ENCODE peak calls at places on chromosome 5, in five cellular contexts. C is A549, B is K562, Z is H1, O is HepG2. S is an unnamed sample.

GRCh38 chr5:126443374-126443851 is 20.2 kb downstream of the GRAMD2B start:
- DNase-seq in C (no peak), B (no peak), Z (no peak), O (peak; percentile 29), S (peak; percentile 75)

GRCh38 chr5:163489055-163489744 is 16.2 kb upstream of the MAT2B start:
- DNase-seq in C (peak; percentile 48), B (no peak), Z (peak; percentile 63), O (peak; percentile 18), S (no peak)

GRCh38 chr5:172187118-172188032 is 649 bp downstream of the STK10 start:
- DNase-seq in C (peak; percentile 58), B (peak; percentile 50), Z (peak; percentile 86), O (peak; percentile 44), S (no peak)

GRCh38 chr5:93721511-93721910 is 19.9 kb downstream of the POU5F2 start:
- DNase-seq in C (no peak), B (no peak), Z (no peak), O (peak; percentile 4), S (no peak)

GRCh38 chr5:41420509-41421067 is 89.8 kb downstream of the PLCXD3 start:
- DNase-seq in C (no peak), B (no peak), Z (no peak), O (no peak), S (no peak)

GRCh38 chr5:81760521-81760920 is 9.6 kb upstream of the SSBP2 start:
- DNase-seq in C (no peak), B (no peak), Z (no peak), O (no peak), S (no peak)

GRCh38 chr5:155147222-155147621 is 133.7 kb downstream of the KIF4B start:
- DNase-seq in C (no peak), B (peak; percentile 15), Z (no peak), O (no peak), S (no peak)

GRCh38 chr5:171712616-171713015 is 73.0 kb upstream of the SMIM23 start:
- DNase-seq in C (no peak), B (no peak), Z (no peak), O (no peak), S (no peak)

GRCh38 chr5:1498623-1499416 is 24.9 kb downstream of the LPCAT1 start:
- DNase-seq in C (no peak), B (no peak), Z (no peak), O (no peak), S (peak; percentile 90)

GRCh38 chr5:40030661-40031060 is 605.9 kb upstream of the DAB2 start:
- DNase-seq in C (no peak), B (no peak), Z (no peak), O (no peak), S (no peak)

GRCh38 chr5:124544366-124545055 is 201.9 kb downstream of the ZNF608 start:
- DNase-seq in C (no peak), B (no peak), Z (no peak), O (peak; percentile 39), S (peak; percentile 25)

GRCh38 chr5:179568731-179569130 is 18.4 kb downstream of the RUFY1 start:
- DNase-seq in C (no peak), B (no peak), Z (no peak), O (no peak), S (no peak)

GRCh38 chr5:97629281-97629680 is 446.2 kb upstream of the RIOK2 start:
- DNase-seq in C (no peak), B (no peak), Z (no peak), O (no peak), S (no peak)

GRCh38 chr5:61598140-61598539 is 266.1 kb downstream of the ZSWIM6 start:
- DNase-seq in C (no peak), B (no peak), Z (no peak), O (no peak), S (no peak)

GRCh38 chr5:150021491-150022162 is 21.1 kb downstream of the HMGXB3 start:
- DNase-seq in C (no peak), B (no peak), Z (no peak), O (no peak), S (no peak)

GRCh38 chr5:14179446-14179845 is 36.3 kb downstream of the TRIO start:
- DNase-seq in C (no peak), B (no peak), Z (no peak), O (no peak), S (no peak)

GRCh38 chr5:54470191-54470590 is 14.7 kb downstream of the HSPB3 start:
- DNase-seq in C (no peak), B (no peak), Z (no peak), O (no peak), S (no peak)

GRCh38 chr5:172133359-172134029 is 54.5 kb downstream of the STK10 start:
- DNase-seq in C (no peak), B (no peak), Z (no peak), O (no peak), S (no peak)

GRCh38 chr5:173968154-173968553 is 20.8 kb upstream of the C5orf47 start:
- DNase-seq in C (no peak), B (no peak), Z (peak; percentile 61), O (no peak), S (no peak)

GRCh38 chr5:116732591-116732990 is 158.0 kb upstream of the SEMA6A start:
- DNase-seq in C (no peak), B (no peak), Z (no peak), O (no peak), S (no peak)

GRCh38 chr5:116734717-116735072 is 160.1 kb upstream of the SEMA6A start:
- DNase-seq in C (no peak), B (no peak), Z (no peak), O (no peak), S (no peak)

GRCh38 chr5:116736671-116737070 is 162.0 kb upstream of the SEMA6A start:
- DNase-seq in C (no peak), B (no peak), Z (no peak), O (no peak), S (no peak)

GRCh38 chr5:116731432-116731831 is 156.8 kb upstream of the SEMA6A start:
- DNase-seq in C (no peak), B (no peak), Z (no peak), O (no peak), S (no peak)

GRCh38 chr5:116733995-116734716 is 159.5 kb upstream of the SEMA6A start:
- DNase-seq in C (no peak), B (no peak), Z (peak; percentile 48), O (no peak), S (no peak)
- TF ChIP-seq KDM1A in C (no peak), B (no peak), Z (no peak), O (no peak), S (no peak)

DNA sequence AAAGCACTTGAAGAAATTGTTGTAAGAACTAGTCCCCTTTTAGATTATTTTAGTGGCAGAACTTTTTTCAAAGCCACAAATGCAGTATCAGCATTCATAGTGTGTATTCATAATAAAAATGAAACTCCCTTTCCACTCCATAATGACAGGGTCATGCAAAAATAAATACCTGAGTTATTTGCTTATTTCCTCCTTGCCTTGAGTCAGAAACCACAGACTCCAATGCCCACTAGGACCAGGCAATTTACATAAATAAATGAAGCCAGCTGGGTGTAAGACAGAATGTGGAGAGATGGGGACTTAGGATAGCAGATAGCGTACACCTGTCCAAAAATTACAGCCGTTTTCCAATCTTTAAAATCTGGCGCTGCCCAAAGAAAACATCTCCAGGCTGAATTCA is 417.8 kb downstream of the TMEM161B start:
- DNase-seq in C (no peak), B (no peak), Z (no peak), O (no peak), S (peak; percentile 8)
- TF ChIP-seq KDM1A in C (no peak), B (no peak), Z (no peak), O (no peak), S (no peak)

GRCh38 chr5:140737486-140737885 is 37.2 kb downstream of the ZMAT2 start:
- DNase-seq in C (no peak), B (no peak), Z (no peak), O (no peak), S (no peak)

DNA sequence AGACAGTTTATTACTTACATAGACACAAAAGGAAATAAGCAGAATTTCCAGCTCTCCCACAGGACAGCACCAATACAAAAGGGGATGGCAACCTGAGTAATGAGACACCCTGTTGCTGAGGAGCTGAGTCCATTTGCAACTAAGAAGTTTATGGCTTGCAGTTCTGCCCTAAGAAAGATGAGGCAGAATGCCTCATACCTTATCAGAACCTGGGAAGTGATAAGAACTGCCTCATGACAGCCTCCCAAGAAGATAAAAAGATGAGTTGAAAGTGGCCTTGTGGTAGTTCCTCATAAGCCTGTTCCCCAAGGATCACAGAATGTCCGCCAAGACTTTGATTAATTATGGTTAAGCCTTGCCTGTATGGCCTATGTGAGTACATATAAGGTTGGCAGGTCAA is 41.7 kb downstream of the ZMAT2 start:
- DNase-seq in C (no peak), B (no peak), Z (no peak), O (no peak), S (no peak)
- TF ChIP-seq KDM1A in C (no peak), B (no peak), Z (no peak), O (no peak), S (no peak)

DNA sequence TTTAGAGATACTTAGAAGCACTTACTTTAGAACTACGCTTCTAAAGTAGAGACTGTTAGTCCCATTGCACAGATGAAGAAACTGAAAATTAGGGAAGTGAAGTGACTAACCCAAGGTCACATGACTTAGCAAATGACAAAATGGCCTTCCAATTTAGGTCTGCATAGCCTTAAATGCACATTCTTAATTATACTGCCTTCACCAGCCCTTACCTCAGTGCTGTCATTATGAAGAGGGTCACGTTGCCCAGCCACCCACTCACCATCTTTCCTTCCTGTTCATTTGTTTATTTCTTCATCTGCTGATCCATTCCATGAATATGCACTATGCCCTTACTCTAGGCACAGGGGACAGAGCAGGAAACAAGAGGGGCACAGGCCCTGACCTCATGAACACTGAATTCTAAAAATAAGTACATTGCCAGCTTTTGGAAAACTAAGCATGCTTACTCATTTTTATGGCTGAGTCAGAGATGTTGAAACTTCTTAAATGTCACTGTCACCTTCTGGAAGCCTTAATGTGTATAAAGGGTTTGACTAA is 8.6 kb downstream of the HAVCR2 start:
- DNase-seq in C (peak; percentile 50), B (no peak), Z (no peak), O (no peak), S (peak; percentile 11)
- TF ChIP-seq KDM1A in C (peak; percentile 27), B (no peak), Z (no peak), O (no peak), S (no peak)

DNA sequence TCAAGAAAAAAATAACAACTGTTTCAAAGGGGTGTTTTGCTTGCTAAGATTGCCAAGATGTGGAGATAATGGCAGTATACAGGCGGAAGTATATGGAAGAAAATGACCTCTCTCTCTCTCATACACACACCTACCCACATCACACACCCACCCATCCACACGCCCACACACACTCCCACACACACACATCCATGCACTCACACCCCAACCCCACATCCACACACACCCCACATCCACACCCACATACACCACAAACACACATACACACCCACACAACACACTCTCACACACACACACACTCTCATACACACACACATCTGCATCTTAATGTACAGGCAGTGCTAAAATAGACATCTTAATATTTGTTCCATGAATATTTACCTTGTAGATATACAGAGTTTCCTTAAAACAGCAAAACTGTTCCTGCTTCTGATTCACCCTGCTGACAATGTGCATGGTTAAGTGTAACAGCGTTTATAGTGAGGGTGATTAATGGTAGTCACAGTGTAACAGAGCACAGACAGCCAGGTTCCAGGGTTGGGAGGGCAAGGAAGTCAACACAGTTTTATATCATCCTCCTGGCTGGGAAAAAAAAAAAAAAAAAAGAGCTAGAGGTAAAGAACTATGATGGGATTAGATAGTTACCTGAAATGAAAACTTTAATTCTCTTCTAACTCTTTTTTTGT is 8.3 kb downstream of the BHMT2 start:
- DNase-seq in C (no peak), B (no peak), Z (no peak), O (no peak), S (no peak)
- TF ChIP-seq KDM1A in C (no peak), B (no peak), Z (no peak), O (no peak), S (no peak)